ENCODE peak calls at places on chromosomes 7 and 10, in four cellular contexts. C is ovary, E is cardiac muscle cell, J is tibial artery. B is an unnamed sample. For H3K4me1, the result is how much of the 10 kb centered on the place peaks cover.

GRCh38 chr10:70192325-70192966 is 22.1 kb upstream of the SAR1A start:
- DNase-seq in C (no peak), E (no peak), J (no peak), B (no peak)

GRCh38 chr7:2032030-2032875 is 200.5 kb downstream of the MAD1L1 start:
- DNase-seq in C (no peak), E (no peak), J (peak), B (peak)

GRCh38 chr7:92836489-92837213 is at the start of gene CDK6:
- DNase-seq in C (peak), E (peak), J (peak), B (peak)

GRCh38 chr7:55532150-55532917 is 40.0 kb downstream of the VOPP1 start:
- DNase-seq in C (no peak), E (no peak), J (no peak), B (no peak)

GRCh38 chr7:48175019-48175418 is 3.8 kb downstream of the ABCA13 start:
- DNase-seq in C (no peak), E (no peak), J (no peak), B (no peak)

GRCh38 chr10:102452672-102453340 is 1.5 kb upstream of the C10orf95 start:
- DNase-seq in C (no peak), E (no peak), J (no peak), B (no peak)

GRCh38 chr7:68969571-68969970 is 628.7 kb upstream of the AUTS2 start:
- DNase-seq in C (no peak), E (no peak), J (no peak), B (no peak)

GRCh38 chr7:102321351-102322201 is 34.7 kb downstream of the SPDYE6 start:
- DNase-seq in C (no peak), E (no peak), J (peak), B (peak)

GRCh38 chr7:125112741-125113309 is 183.2 kb upstream of the POT1 start:
- DNase-seq in C (no peak), E (no peak), J (no peak), B (no peak)

GRCh38 chr7:41695661-41696322 is 7.1 kb downstream of the INHBA start:
- DNase-seq in C (peak), E (no peak), J (no peak), B (no peak)

GRCh38 chr7:47814905-47815613 is 133.2 kb downstream of the PKD1L1 start:
- DNase-seq in C (no peak), E (no peak), J (no peak), B (no peak)

GRCh38 chr7:157270060-157270444 is 66.8 kb upstream of the DNAJB6 start:
- DNase-seq in C (no peak), E (no peak), J (peak), B (no peak)

GRCh38 chr10:119415121-119415520 is 127.4 kb downstream of the RGS10 start:
- DNase-seq in C (no peak), E (no peak), J (no peak), B (peak)

GRCh38 chr10:72121389-72121788 is 33.0 kb upstream of the SPOCK2 start:
- DNase-seq in C (no peak), E (no peak), J (no peak), B (no peak)

GRCh38 chr10:132609211-132609610 is 71.6 kb downstream of the INPP5A start:
- DNase-seq in C (no peak), E (no peak), J (no peak), B (no peak)

GRCh38 chr10:131841669-131842139 is 59.1 kb upstream of the PPP2R2D start:
- DNase-seq in C (no peak), E (no peak), J (peak), B (peak)

GRCh38 chr10:108496131-108496530 is 1331.6 kb upstream of the SORCS1 start:
- DNase-seq in C (no peak), E (no peak), J (no peak), B (no peak)

GRCh38 chr10:12510566-12510965 is 161.2 kb downstream of the CAMK1D start:
- DNase-seq in C (no peak), E (no peak), J (no peak), B (no peak)

GRCh38 chr7:128842674-128843641 is 12.8 kb downstream of the FLNC start:
- DNase-seq in C (no peak), E (no peak), J (no peak), B (peak)

GRCh38 chr10:126049741-126050140 is 153.4 kb downstream of the FANK1 start:
- DNase-seq in C (no peak), E (peak), J (peak), B (peak)

DNA sequence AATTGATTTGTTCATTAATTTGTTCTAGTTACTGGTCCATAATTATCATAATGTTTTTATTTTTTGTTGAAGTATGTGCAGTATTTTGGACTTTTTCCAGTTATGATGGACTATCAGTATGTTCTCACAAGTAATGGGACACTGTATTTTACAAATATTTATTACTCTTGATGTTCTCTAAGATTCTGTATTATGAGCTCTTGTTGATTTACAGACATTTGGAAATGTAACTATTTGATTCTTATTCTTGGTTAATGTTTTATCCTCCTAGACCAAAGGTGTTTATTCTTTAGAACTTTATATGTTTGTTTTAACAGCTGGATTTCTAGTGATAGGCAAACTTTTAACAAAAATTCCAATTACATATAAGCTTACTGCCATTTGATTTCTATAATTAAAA is 200.6 kb downstream of the SDK1 start:
- DNase-seq in C (no peak), E (no peak), J (no peak), B (no peak)
- H3K4me3 ChIP-seq in C (no peak), E (no peak), J (no peak), B (no peak)

GRCh38 chr10:79329529-79329928 is 17.7 kb upstream of the PPIF start:
- DNase-seq in C (no peak), E (no peak), J (no peak), B (no peak)

GRCh38 chr10:79328737-79329504 is 18.3 kb upstream of the PPIF start:
- DNase-seq in C (no peak), E (no peak), J (no peak), B (no peak)

GRCh38 chr10:79326361-79327089 is 20.7 kb upstream of the PPIF start:
- DNase-seq in C (no peak), E (no peak), J (no peak), B (no peak)

GRCh38 chr10:79328147-79328701 is 19.0 kb upstream of the PPIF start:
- DNase-seq in C (no peak), E (no peak), J (no peak), B (no peak)

GRCh38 chr10:79327090-79327457 is 20.2 kb upstream of the PPIF start:
- DNase-seq in C (no peak), E (no peak), J (no peak), B (no peak)
- H3K4me1 ChIP-seq in C (under half), E (under half), J (under half), B (under half)

GRCh38 chr7:17069146-17069545 is 187.4 kb upstream of the AGR3 start:
- DNase-seq in C (no peak), E (no peak), J (no peak), B (no peak)
- H3K4me3 ChIP-seq in C (no peak), E (no peak), J (no peak), B (no peak)

DNA sequence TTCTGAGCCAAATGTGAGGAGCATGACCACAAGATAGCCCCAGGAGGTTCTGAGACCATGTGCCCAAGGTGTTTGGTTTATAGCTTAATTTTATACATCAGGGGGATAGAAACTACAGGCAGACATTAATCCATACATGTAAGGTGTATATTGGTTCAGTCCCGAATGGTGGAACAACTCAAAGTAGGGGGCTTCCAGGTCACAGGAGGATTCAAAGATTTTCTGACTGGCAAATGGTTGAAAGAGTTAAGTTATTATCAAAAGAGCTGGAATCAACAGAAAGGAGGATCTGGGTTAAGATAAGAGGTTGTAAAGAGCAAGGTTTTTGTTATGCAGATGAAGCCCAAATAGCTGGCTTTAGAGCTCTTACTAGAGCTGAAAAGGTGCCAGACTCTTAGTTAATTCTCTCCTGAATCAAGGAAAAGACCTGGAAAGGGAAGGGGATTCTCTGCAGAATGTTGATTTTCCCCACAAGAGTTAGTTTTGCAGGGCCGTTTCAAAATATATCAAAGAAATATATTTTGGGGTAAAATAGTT is 640.0 kb downstream of the IPMK start:
- DNase-seq in C (no peak), E (no peak), J (no peak), B (no peak)
- H3K4me1 ChIP-seq in C (under half), E (under half), J (under half), B (under half)

GRCh38 chr10:86292462-86293322 is 73.9 kb downstream of the GRID1 start:
- DNase-seq in C (no peak), E (no peak), J (peak), B (peak)

GRCh38 chr10:86295351-86295750 is 71.2 kb downstream of the GRID1 start:
- DNase-seq in C (no peak), E (no peak), J (peak), B (no peak)

GRCh38 chr10:86294346-86295265 is 72.0 kb downstream of the GRID1 start:
- DNase-seq in C (no peak), E (no peak), J (peak), B (no peak)

GRCh38 chr10:86291616-86292340 is 74.8 kb downstream of the GRID1 start:
- DNase-seq in C (no peak), E (peak), J (peak), B (no peak)

DNA sequence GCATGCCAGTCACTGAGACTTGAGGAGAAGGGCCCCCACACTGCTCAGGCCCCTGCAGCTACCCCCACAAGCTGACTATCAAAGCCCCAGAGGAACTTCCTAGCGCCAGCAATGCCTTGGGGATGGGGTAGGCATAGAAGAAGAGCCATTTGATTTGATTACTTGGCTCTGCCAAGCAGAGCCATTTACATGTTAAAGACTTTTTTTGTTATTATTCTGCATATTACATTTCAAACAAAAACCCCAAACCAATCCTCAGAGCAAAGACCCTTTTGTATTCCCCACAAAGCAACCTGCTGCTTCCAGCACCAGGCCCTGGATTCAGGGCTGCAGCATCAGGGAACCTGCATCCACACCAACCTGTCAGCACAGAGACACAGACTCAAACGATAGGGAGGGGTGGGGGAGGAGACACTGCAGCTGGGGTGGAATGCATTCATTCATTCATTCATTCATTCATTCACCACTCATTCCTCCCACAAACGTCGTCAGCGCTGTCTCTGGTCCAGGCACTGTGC is 73.2 kb downstream of the GRID1 start:
- DNase-seq in C (no peak), E (no peak), J (peak), B (no peak)
- H3K4me3 ChIP-seq in C (no peak), E (no peak), J (no peak), B (no peak)